ENCODE peak calls at places on chromosomes 16 and 17, in four cellular contexts. Y is H9, F is IMR-90, U is H1. V is an unnamed sample.

GRCh38 chr16:11224096-11224893 is 31.7 kb downstream of the SOCS1 start:
- DNase-seq in U (no peak), Y (peak; percentile 81), F (no peak), V (no peak)

GRCh38 chr16:51524555-51525373 is 373.7 kb upstream of the SALL1 start:
- DNase-seq in U (no peak), F (peak; percentile 75), Y (no peak), V (no peak)

GRCh38 chr16:12468552-12468951 is 335.1 kb downstream of the CPPED1 start:
- DNase-seq in Y (peak; percentile 57), F (no peak), U (no peak), V (no peak)

GRCh38 chr16:87438611-87438985 is 46.5 kb downstream of the MAP1LC3B start:
- DNase-seq in F (no peak), Y (no peak), U (no peak), V (no peak)

GRCh38 chr17:80762076-80762475 is 217.4 kb downstream of the RPTOR start:
- DNase-seq in U (no peak), Y (no peak), F (no peak), V (no peak)

GRCh38 chr16:11256657-11257130 is 690 bp upstream of the SOCS1 start:
- DNase-seq in F (peak; percentile 25), Y (peak; percentile 57), U (no peak), V (peak; percentile 50)

GRCh38 chr16:11056989-11057645 is 112.8 kb downstream of the CLEC16A start:
- DNase-seq in U (no peak), Y (no peak), F (no peak), V (no peak)

GRCh38 chr17:81282876-81283275 is 12.2 kb downstream of the SLC38A10 start:
- DNase-seq in F (no peak), U (no peak), Y (no peak), V (no peak)

GRCh38 chr17:72567774-72568173 is 447.0 kb downstream of the SOX9 start:
- DNase-seq in F (no peak), Y (no peak), U (no peak), V (no peak)

GRCh38 chr16:14056970-14057369 is 14.1 kb upstream of the MRTFB start:
- DNase-seq in U (no peak), F (no peak), Y (no peak), V (no peak)

GRCh38 chr17:28999216-28999615 is 6.6 kb downstream of the SEZ6 start:
- DNase-seq in U (no peak), F (no peak), Y (no peak), V (no peak)

GRCh38 chr17:2709173-2709661 is 2.3 kb downstream of the CLUH start:
- DNase-seq in Y (no peak), F (no peak), U (no peak), V (no peak)

GRCh38 chr16:50316848-50317630 is 50.7 kb downstream of the ADCY7 start:
- DNase-seq in Y (no peak), U (no peak), F (no peak), V (no peak)

GRCh38 chr16:11796227-11797165 is 562 bp downstream of the ZC3H7A start:
- DNase-seq in F (peak; percentile 44), U (no peak), Y (peak; percentile 61), V (peak; percentile 47)

GRCh38 chr17:29242051-29242450 is 4.6 kb upstream of the CRYBA1 start:
- DNase-seq in Y (no peak), U (no peak), F (no peak), V (no peak)

GRCh38 chr16:85347213-85347591 is 234.9 kb upstream of the CIBAR2 start:
- DNase-seq in Y (peak; percentile 71), U (no peak), F (no peak), V (peak; percentile 25)

GRCh38 chr17:76547183-76547641 is 7.4 kb downstream of the PRCD start:
- DNase-seq in F (peak; percentile 85), U (no peak), Y (peak; percentile 75), V (peak; percentile 51)

GRCh38 chr16:27980076-27980775 is 83.3 kb downstream of the GSG1L start:
- DNase-seq in U (no peak), Y (no peak), F (no peak), V (no peak)

GRCh38 chr17:65489413-65490170 is 71.9 kb downstream of the AXIN2 start:
- DNase-seq in U (no peak), F (no peak), Y (no peak), V (no peak)

GRCh38 chr17:65064452-65065019 is 8.0 kb upstream of the GNA13 start:
- DNase-seq in F (peak; percentile 88), Y (peak; percentile 43), U (no peak), V (no peak)

GRCh38 chr17:75723201-75723930 is 2.1 kb downstream of the ITGB4 start:
- DNase-seq in U (no peak), Y (no peak), F (no peak), V (peak; percentile 98)

GRCh38 chr17:35578929-35579448 is 618 bp upstream of the PEX12 start:
- DNase-seq in F (no peak), U (no peak), Y (no peak), V (no peak)

GRCh38 chr17:6456914-6457687 is 12.8 kb downstream of the PIMREG start:
- DNase-seq in F (peak; percentile 76), U (no peak), Y (peak; percentile 69), V (peak; percentile 18)

GRCh38 chr16:77376358-77376757 is 58.5 kb downstream of the ADAMTS18 start:
- DNase-seq in U (no peak), Y (peak; percentile 45), F (no peak), V (no peak)

GRCh38 chr16:22977294-22977697 is 163.3 kb downstream of the HS3ST2 start:
- DNase-seq in U (no peak), Y (no peak), F (no peak), V (no peak)

GRCh38 chr17:27947005-27947406 is 53.8 kb upstream of the LYRM9 start:
- DNase-seq in U (no peak), F (no peak), Y (no peak), V (no peak)

GRCh38 chr17:60388742-60389141 is 3.2 kb downstream of the USP32 start:
- DNase-seq in F (no peak), U (no peak), Y (no peak), V (no peak)

DNA sequence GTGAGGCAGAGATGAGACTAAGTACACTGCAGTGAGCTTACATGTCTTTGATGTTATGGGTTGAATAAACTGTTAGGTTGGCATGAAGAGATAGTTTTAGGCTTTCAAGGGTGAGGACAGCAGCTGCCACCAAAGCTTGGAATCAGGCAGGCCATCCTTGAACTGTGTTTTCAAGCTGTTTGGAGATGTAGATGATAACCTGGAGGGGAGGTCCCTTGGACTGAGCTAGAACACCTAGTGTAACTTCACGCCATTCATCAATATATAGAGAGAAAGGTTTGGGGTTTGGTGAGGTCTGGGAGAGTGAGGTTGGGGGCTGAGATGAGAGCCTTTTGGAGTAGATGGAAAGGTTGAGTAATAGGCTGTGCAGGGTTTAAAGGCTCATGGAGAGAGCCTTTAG is 2447.0 kb downstream of the TP53TG3F start:
- DNase-seq in Y (no peak), F (no peak), U (no peak), V (no peak)
- H3K9me3 ChIP-seq in Y (peaks cover 86% of the 10 kb centered on the region), F (peaks cover 23% of the 10 kb centered on the region), U (peaks cover 69% of the 10 kb centered on the region), V (peaks cover 42% of the 10 kb centered on the region)

DNA sequence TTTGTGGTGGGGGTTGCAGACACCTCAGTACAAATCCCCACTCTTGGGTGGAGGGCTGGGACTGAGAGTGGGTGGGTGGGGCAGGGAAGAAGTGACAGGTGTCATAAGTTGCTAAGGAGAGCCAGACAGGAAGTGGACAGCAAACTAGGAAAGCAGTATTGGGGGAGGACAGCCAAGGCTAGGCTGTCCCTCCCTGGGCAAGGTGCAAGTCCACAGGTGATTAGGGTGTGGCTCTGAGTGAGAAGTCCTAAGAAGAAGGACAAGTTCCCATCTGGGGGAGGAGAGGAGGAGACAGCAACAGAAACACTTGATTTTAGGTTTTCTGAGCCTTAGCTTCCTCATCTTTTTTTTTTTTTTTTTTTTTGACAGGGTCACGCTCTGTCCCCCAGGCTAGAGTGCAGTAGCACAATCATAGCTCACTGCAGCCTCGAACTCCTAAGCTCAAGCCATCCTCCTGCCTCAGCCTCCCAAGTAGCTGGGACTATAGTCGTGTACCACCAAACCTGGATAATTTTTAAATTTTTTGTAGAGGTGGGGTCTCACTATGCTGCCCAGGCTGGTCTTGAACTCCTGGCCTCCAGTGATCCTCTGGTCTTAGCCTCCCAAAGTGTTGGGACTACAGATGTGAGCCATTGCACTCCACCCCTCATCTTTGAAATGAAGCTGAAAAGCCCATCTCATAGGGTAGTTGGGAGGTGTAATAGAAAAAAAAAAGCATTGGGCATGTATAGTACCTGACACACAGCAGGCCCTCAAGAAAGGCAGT is 2.5 kb downstream of the MAPK3 start:
- DNase-seq in Y (no peak), F (no peak), U (no peak), V (no peak)
- H4K8ac ChIP-seq in Y (no peak overlapping the region), F (no peak overlapping the region), U (no peak overlapping the region), V (no peak overlapping the region)

DNA sequence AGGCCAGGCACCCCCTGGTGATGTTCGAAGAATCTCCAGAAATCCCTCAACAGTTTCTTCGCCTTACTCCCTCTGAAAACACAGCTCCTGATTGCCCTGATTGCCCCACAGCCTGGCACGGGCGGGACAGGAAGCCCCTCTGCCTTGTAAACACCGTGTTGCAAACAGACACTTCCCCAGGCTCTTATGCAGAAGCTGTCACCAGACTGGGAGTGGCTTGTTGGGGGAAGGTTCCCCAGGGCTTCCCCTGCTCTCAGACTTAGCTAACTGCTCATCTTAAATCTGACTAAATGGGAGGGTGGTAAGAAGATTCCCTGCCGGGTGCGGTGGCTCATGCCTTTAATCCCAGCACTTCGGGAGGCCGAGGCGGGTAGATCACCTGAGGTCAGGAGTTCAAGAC is 11.2 kb downstream of the PIK3R5 start:
- DNase-seq in F (no peak), Y (peak; percentile 84), U (peak; percentile 27), V (peak; percentile 40)
- H3K9ac ChIP-seq in F (no peak overlapping the region), Y (no peak overlapping the region), U (no peak overlapping the region), V (no peak overlapping the region)

GRCh38 chr16:3214904-3215600 is 19.9 kb downstream of the ZNF200 start:
- DNase-seq in Y (no peak), U (no peak), F (no peak), V (no peak)

GRCh38 chr16:3216263-3216640 is 18.7 kb downstream of the ZNF200 start:
- DNase-seq in U (no peak), Y (no peak), F (no peak), V (no peak)

GRCh38 chr16:3215601-3216262 is 19.2 kb downstream of the ZNF200 start:
- DNase-seq in Y (no peak), U (no peak), F (no peak), V (no peak)

GRCh38 chr16:3223913-3224515 is 10.9 kb downstream of the ZNF200 start:
- DNase-seq in F (no peak), U (no peak), Y (no peak), V (no peak)

DNA sequence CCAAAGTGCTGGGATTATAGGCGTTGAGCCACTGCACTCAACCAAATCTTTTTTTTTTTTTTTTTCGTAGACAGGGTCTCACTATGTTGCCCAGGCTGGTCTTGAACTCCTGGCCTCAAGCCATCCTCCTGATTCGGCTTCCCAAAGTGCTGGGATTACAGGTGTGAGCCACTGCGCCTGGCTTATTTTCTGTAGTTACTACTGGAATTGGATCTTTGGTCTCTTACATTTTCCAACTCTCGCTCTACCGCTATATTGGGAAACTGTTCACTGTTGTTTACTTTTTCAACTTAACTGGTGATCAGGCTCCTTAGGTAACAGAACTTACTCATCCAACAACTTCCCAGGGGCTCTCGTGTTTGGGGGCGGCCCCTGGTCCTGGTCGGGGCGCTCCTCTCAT is 14.1 kb downstream of the ZNF200 start:
- DNase-seq in U (no peak), F (no peak), Y (no peak), V (no peak)
- H3K9me3 ChIP-seq in U (peaks cover 63% of the 10 kb centered on the region), F (peaks cover 46% of the 10 kb centered on the region), Y (peaks cover 34% of the 10 kb centered on the region), V (peaks cover 24% of the 10 kb centered on the region)

DNA sequence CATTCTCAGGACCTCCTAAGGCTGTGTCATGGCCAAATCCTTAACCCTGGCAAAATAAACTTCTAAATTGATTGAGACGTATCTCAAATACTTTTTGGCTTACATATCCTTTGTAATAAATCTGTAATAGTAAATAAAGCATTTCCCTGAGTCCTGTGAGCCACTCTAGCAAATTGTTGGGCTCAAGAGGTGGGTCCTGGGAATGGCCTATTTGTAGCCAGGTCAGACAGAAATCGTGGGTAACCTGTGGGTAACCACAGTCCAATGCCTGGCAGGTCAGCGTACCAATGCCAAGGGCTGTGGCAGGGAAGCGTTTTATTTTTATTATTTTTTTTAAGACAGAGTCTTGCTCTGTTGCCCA is 12.0 kb upstream of the UBE2I start:
- DNase-seq in F (no peak), U (no peak), Y (no peak), V (no peak)
- H4K8ac ChIP-seq in F (no peak overlapping the region), U (no peak overlapping the region), Y (no peak overlapping the region), V (no peak overlapping the region)